ENCODE peak calls at places on chromosomes 4 and X, in four cellular contexts. One of them, this sample, is unnamed.

GRCh38 chr4:55547461-55547770 is 707 bp upstream of the CLOCK start:
- DNase-seq in DND-41: no peak
- DNase-seq in BJ: no peak
- DNase-seq in upper lobe of right lung: peak; percentile 68
- DNase-seq in this sample: no peak

GRCh38 chr4:136036744-136037143 is 1495.5 kb downstream of the PCDH18 start:
- DNase-seq in DND-41: no peak
- DNase-seq in BJ: no peak
- DNase-seq in upper lobe of right lung: no peak
- DNase-seq in this sample: no peak

GRCh38 chr4:108247511-108248088 is 78.9 kb upstream of the LEF1 start:
- DNase-seq in DND-41: no peak
- DNase-seq in BJ: no peak
- DNase-seq in upper lobe of right lung: peak; percentile 59
- DNase-seq in this sample: no peak

GRCh38 chrX:150508461-150509367 is 59.7 kb upstream of the MTM1 start:
- DNase-seq in DND-41: no peak
- DNase-seq in BJ: no peak
- DNase-seq in upper lobe of right lung: peak; percentile 69
- DNase-seq in this sample: no peak

GRCh38 chr4:138055890-138056289 is 186.3 kb downstream of the SLC7A11 start:
- DNase-seq in DND-41: no peak
- DNase-seq in BJ: peak; percentile 31
- DNase-seq in upper lobe of right lung: no peak
- DNase-seq in this sample: no peak

GRCh38 chrX:103538728-103539127 is 19.4 kb upstream of the RAB40A start:
- DNase-seq in DND-41: no peak
- DNase-seq in BJ: no peak
- DNase-seq in upper lobe of right lung: no peak
- DNase-seq in this sample: no peak

GRCh38 chr4:54101190-54102041 is 1.5 kb downstream of the GSX2 start:
- DNase-seq in DND-41: no peak
- DNase-seq in BJ: no peak
- DNase-seq in upper lobe of right lung: no peak
- DNase-seq in this sample: no peak

GRCh38 chr4:37641886-37642849 is 44.0 kb downstream of the RELL1 start:
- DNase-seq in DND-41: no peak
- DNase-seq in BJ: no peak
- DNase-seq in upper lobe of right lung: no peak
- DNase-seq in this sample: no peak

GRCh38 chr4:109429545-109429944 is 4.1 kb upstream of the SEC24B start:
- DNase-seq in DND-41: no peak
- DNase-seq in BJ: no peak
- DNase-seq in upper lobe of right lung: no peak
- DNase-seq in this sample: peak; percentile 10

GRCh38 chr4:85092536-85092935 is 126.0 kb upstream of the WDFY3 start:
- DNase-seq in DND-41: no peak
- DNase-seq in BJ: no peak
- DNase-seq in upper lobe of right lung: no peak
- DNase-seq in this sample: no peak

GRCh38 chr4:112847781-112848180 is 201.7 kb upstream of the ANK2 start:
- DNase-seq in DND-41: no peak
- DNase-seq in BJ: no peak
- DNase-seq in upper lobe of right lung: no peak
- DNase-seq in this sample: no peak

GRCh38 chrX:154797006-154797405 is 8.3 kb downstream of the MPP1 start:
- DNase-seq in DND-41: no peak
- DNase-seq in BJ: no peak
- DNase-seq in upper lobe of right lung: no peak
- DNase-seq in this sample: no peak

GRCh38 chr4:45007499-45007898 is 281.1 kb upstream of the GNPDA2 start:
- DNase-seq in DND-41: no peak
- DNase-seq in BJ: no peak
- DNase-seq in upper lobe of right lung: no peak
- DNase-seq in this sample: no peak

GRCh38 chrX:41733939-41734338 is 10.0 kb downstream of the GPR82 start:
- DNase-seq in DND-41: no peak
- DNase-seq in BJ: no peak
- DNase-seq in upper lobe of right lung: no peak
- DNase-seq in this sample: no peak

GRCh38 chr4:24559032-24559821 is 25.1 kb downstream of the DHX15 start:
- DNase-seq in DND-41: no peak
- DNase-seq in BJ: no peak
- DNase-seq in upper lobe of right lung: no peak
- DNase-seq in this sample: no peak

GRCh38 chr4:650951-651883 is 22.9 kb downstream of the ATP5ME start:
- DNase-seq in DND-41: no peak
- DNase-seq in BJ: no peak
- DNase-seq in upper lobe of right lung: no peak
- DNase-seq in this sample: no peak

GRCh38 chrX:134074151-134074550 is 88.8 kb upstream of the GPC3 start:
- DNase-seq in DND-41: no peak
- DNase-seq in BJ: no peak
- DNase-seq in upper lobe of right lung: no peak
- DNase-seq in this sample: no peak

GRCh38 chrX:38151426-38151825 is 69.2 kb downstream of the SRPX start:
- DNase-seq in DND-41: no peak
- DNase-seq in BJ: no peak
- DNase-seq in upper lobe of right lung: no peak
- DNase-seq in this sample: peak; percentile 13

GRCh38 chr4:56220261-56220660 is 167.0 kb downstream of the AASDH start:
- DNase-seq in DND-41: no peak
- DNase-seq in BJ: no peak
- DNase-seq in upper lobe of right lung: no peak
- DNase-seq in this sample: no peak

GRCh38 chr4:113743690-113744089 is 17.8 kb downstream of the CAMK2D start:
- DNase-seq in DND-41: no peak
- DNase-seq in BJ: no peak
- DNase-seq in upper lobe of right lung: no peak
- DNase-seq in this sample: no peak

GRCh38 chr4:41913509-41913908 is 21.7 kb upstream of the TMEM33 start:
- DNase-seq in DND-41: no peak
- DNase-seq in BJ: no peak
- DNase-seq in upper lobe of right lung: no peak
- DNase-seq in this sample: no peak

GRCh38 chrX:129593137-129593536 is 53.1 kb downstream of the OCRL start:
- DNase-seq in DND-41: no peak
- DNase-seq in BJ: no peak
- DNase-seq in upper lobe of right lung: no peak
- DNase-seq in this sample: no peak

GRCh38 chrX:41273638-41274037 is 60.3 kb upstream of the DDX3X start:
- DNase-seq in DND-41: no peak
- DNase-seq in BJ: no peak
- DNase-seq in upper lobe of right lung: no peak
- DNase-seq in this sample: no peak

GRCh38 chr4:144967161-144967560 is 130.8 kb downstream of the ANAPC10 start:
- DNase-seq in DND-41: no peak
- DNase-seq in BJ: no peak
- DNase-seq in upper lobe of right lung: no peak
- DNase-seq in this sample: no peak

GRCh38 chr4:74933562-74934015 is 673 bp downstream of the PARM1 start:
- DNase-seq in DND-41: no peak
- DNase-seq in BJ: no peak
- DNase-seq in upper lobe of right lung: peak; percentile 67
- DNase-seq in this sample: no peak

GRCh38 chr4:161936625-161937133 is 227.1 kb downstream of the FSTL5 start:
- DNase-seq in DND-41: no peak
- DNase-seq in BJ: peak; percentile 95
- DNase-seq in upper lobe of right lung: no peak
- DNase-seq in this sample: peak; percentile 91

GRCh38 chr4:166493828-166494432 is 620.9 kb downstream of the TLL1 start:
- DNase-seq in DND-41: no peak
- DNase-seq in BJ: no peak
- DNase-seq in upper lobe of right lung: no peak
- DNase-seq in this sample: no peak

GRCh38 chr4:11628093-11628725 is 199.5 kb upstream of the HS3ST1 start:
- DNase-seq in DND-41: no peak
- DNase-seq in BJ: no peak
- DNase-seq in upper lobe of right lung: no peak
- DNase-seq in this sample: no peak

GRCh38 chrX:38868941-38869378 is 67.7 kb downstream of the MID1IP1 start:
- DNase-seq in DND-41: no peak
- DNase-seq in BJ: peak; percentile 53
- DNase-seq in upper lobe of right lung: no peak
- DNase-seq in this sample: no peak

GRCh38 chr4:161817822-161818412 is 345.9 kb downstream of the FSTL5 start:
- DNase-seq in DND-41: no peak
- DNase-seq in BJ: no peak
- DNase-seq in upper lobe of right lung: peak; percentile 44
- DNase-seq in this sample: no peak

GRCh38 chr4:37604464-37604863 is 81.7 kb downstream of the RELL1 start:
- DNase-seq in DND-41: no peak
- DNase-seq in BJ: no peak
- DNase-seq in upper lobe of right lung: no peak
- DNase-seq in this sample: no peak

DNA sequence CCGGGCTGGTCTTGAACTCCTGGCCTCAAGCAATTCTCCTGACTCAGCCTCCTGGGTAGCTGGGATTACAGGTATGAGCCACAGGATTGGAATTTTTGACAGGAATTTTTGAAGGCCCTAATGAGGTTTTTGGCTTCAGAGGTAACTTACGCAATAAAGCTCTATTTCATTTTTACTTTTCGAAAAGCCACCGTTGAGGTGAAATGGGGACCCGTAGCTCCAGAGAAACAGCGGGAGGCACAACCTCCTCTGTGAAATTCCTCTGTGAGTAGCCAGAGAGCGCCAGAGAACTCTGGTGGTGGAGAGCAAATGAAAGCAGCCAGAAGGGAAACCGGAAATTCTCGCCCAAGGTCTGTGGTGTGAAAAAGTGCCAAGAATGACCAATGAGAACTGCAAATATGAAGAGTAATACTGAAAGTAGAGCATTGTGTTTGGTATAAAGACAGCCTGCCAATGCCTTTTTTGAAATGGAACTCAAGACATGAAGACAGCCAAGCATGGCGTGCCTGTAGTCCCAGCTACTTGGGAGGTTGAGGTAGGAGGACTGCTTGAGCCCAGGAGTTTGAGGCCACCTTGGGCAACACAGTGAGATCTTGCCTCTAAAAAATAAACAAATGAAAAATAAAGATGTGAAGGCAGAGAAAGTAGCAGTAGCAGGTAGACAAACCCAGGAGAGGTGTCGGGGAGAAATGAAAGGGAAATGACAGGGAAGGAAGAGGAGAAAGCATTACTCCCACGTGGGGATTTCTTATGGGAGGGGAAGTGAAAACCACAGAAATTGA is 33.0 kb upstream of the TMEM131L start:
- DNase-seq in DND-41: peak; percentile 85
- DNase-seq in BJ: no peak
- DNase-seq in upper lobe of right lung: no peak
- DNase-seq in this sample: peak; percentile 87
- TF ChIP-seq CTCF in DND-41: peak; percentile 91
- TF ChIP-seq CTCF in BJ: peak; percentile 45
- TF ChIP-seq CTCF in upper lobe of right lung: peak; percentile 76
- TF ChIP-seq CTCF in this sample: peak; percentile 74

GRCh38 chrX:48465336-48465933 is 4.6 kb downstream of the SLC38A5 start:
- DNase-seq in DND-41: no peak
- DNase-seq in BJ: peak; percentile 61
- DNase-seq in upper lobe of right lung: no peak
- DNase-seq in this sample: peak; percentile 86

GRCh38 chrX:48468693-48469691 is 1.1 kb downstream of the SLC38A5 start:
- DNase-seq in DND-41: peak; percentile 66
- DNase-seq in BJ: no peak
- DNase-seq in upper lobe of right lung: no peak
- DNase-seq in this sample: no peak

GRCh38 chrX:48466696-48467095 is 3.4 kb downstream of the SLC38A5 start:
- DNase-seq in DND-41: peak; percentile 23
- DNase-seq in BJ: no peak
- DNase-seq in upper lobe of right lung: no peak
- DNase-seq in this sample: no peak

GRCh38 chrX:48468247-48468671 is 1.8 kb downstream of the SLC38A5 start:
- DNase-seq in DND-41: peak; percentile 64
- DNase-seq in BJ: no peak
- DNase-seq in upper lobe of right lung: no peak
- DNase-seq in this sample: no peak

DNA sequence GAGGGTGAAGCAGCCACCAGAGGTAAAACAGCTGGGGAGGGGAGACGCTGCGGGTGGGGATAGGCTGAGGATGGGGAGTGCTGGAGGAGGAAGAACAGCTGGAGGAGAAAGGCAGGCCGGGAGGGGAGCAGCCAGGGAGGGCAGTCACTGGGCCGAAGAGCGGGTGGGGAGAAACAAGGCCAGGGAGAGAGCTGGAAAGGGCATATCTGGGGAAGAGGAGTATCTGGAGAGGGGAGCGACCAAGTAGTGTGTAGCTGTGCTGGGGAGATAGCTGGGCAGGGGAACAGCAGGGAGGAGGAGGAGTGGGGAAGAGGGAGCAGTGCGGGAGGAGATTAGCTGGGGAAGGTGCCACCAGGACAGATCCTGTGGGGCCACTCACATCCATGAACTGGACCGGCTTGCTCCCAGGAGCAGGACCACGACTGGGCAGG is 2.7 kb downstream of the SLC38A5 start:
- DNase-seq in DND-41: no peak
- DNase-seq in BJ: no peak
- DNase-seq in upper lobe of right lung: no peak
- DNase-seq in this sample: no peak
- H3K4me3 ChIP-seq in DND-41: peak overlapping the region; percentile 86
- H3K4me3 ChIP-seq in BJ: no peak overlapping the region
- H3K4me3 ChIP-seq in upper lobe of right lung: no peak overlapping the region
- H3K4me3 ChIP-seq in this sample: peak overlapping the region; percentile 37

DNA sequence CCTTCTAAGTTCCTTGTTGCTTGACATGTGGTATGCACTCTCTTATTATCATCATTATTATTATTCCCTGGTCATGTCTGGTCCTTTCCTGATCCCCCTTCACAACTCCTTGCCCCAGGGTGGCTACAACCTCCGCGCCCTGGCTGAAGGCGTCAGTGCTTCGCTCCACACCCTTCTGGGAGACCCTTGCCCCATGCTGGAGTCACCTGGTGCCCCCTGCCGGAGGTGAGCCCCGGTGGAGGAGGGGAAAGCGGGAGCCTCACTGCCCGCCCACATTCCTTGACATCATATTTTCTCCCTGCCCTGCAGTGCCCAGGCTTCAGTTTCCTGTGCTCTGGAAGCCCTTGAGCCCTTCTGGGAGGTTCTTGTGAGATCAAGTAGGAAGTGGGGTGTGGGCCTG is 11.0 kb upstream of the ERAS start:
- DNase-seq in DND-41: no peak
- DNase-seq in BJ: no peak
- DNase-seq in upper lobe of right lung: no peak
- DNase-seq in this sample: no peak
- TF ChIP-seq CTCF in DND-41: no peak
- TF ChIP-seq CTCF in BJ: no peak
- TF ChIP-seq CTCF in upper lobe of right lung: no peak
- TF ChIP-seq CTCF in this sample: no peak

DNA sequence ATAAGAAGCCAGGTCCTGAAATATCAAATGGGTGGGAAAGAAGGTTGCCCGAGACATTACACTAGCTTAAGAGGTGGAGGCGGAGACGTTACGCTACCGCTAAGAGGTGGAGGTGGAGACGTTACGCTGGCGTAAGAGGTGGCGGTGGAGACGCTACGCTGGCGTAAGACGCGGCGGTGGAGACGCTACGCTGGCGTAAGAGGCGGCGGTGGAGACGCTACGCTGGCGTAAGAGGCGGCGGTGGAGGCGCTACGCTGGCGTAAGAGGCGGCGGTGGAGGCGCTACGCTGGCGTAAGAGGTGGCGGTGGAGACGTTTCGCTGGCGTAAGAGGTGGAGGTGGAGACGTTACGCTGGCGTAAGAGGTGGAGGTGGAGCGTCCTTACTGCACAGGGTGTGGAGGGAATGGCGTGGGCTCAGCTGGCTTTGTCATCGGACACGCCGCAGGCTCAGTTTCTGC is 12.8 kb downstream of the CYP4V2 start:
- DNase-seq in DND-41: no peak
- DNase-seq in BJ: no peak
- DNase-seq in upper lobe of right lung: no peak
- DNase-seq in this sample: no peak
- H3K4me3 ChIP-seq in DND-41: no peak overlapping the region
- H3K4me3 ChIP-seq in BJ: peak overlapping the region; percentile 22
- H3K4me3 ChIP-seq in upper lobe of right lung: no peak overlapping the region
- H3K4me3 ChIP-seq in this sample: no peak overlapping the region